ENCODE peak calls at places on chromosomes 12 and 14, in seven cellular contexts. One of them, this sample, is unnamed.

GRCh38 chr12:82912406-82912805 is 225.7 kb downstream of the TMTC2 start:
- DNase-seq in mammary epithelial cell: peak
- DNase-seq in GM10248: no peak
- DNase-seq in nucleus accumbens: no peak
- DNase-seq in GM04504: no peak
- DNase-seq in fibroblast of lung: peak
- DNase-seq in left colon: no peak
- DNase-seq in this sample: peak

GRCh38 chr12:66045506-66045905 is 85.0 kb downstream of the LLPH start:
- DNase-seq in GM04504: no peak
- DNase-seq in fibroblast of lung: no peak
- DNase-seq in left colon: no peak
- DNase-seq in nucleus accumbens: no peak
- DNase-seq in mammary epithelial cell: no peak
- DNase-seq in GM10248: no peak
- DNase-seq in this sample: no peak

GRCh38 chr12:12922191-12922616 is 29.8 kb downstream of the GPRC5D start:
- DNase-seq in GM10248: no peak
- DNase-seq in fibroblast of lung: peak
- DNase-seq in nucleus accumbens: no peak
- DNase-seq in left colon: no peak
- DNase-seq in mammary epithelial cell: peak
- DNase-seq in GM04504: no peak
- DNase-seq in this sample: no peak

GRCh38 chr12:124380793-124381453 is 86.0 kb downstream of the RFLNA start:
- DNase-seq in fibroblast of lung: no peak
- DNase-seq in GM04504: no peak
- DNase-seq in left colon: no peak
- DNase-seq in mammary epithelial cell: no peak
- DNase-seq in GM10248: no peak
- DNase-seq in nucleus accumbens: no peak
- DNase-seq in this sample: no peak

GRCh38 chr12:49483621-49484020 is 55.2 kb upstream of the KCNH3 start:
- DNase-seq in left colon: no peak
- DNase-seq in mammary epithelial cell: peak
- DNase-seq in GM10248: no peak
- DNase-seq in fibroblast of lung: peak
- DNase-seq in nucleus accumbens: no peak
- DNase-seq in GM04504: no peak
- DNase-seq in this sample: no peak

GRCh38 chr12:131711551-131712205 is 788 bp downstream of the SFSWAP start:
- DNase-seq in mammary epithelial cell: no peak
- DNase-seq in GM10248: no peak
- DNase-seq in GM04504: no peak
- DNase-seq in nucleus accumbens: no peak
- DNase-seq in left colon: no peak
- DNase-seq in fibroblast of lung: no peak
- DNase-seq in this sample: no peak

GRCh38 chr12:82047480-82047879 is 288.3 kb upstream of the PPFIA2 start:
- DNase-seq in left colon: no peak
- DNase-seq in GM10248: no peak
- DNase-seq in fibroblast of lung: no peak
- DNase-seq in nucleus accumbens: no peak
- DNase-seq in GM04504: no peak
- DNase-seq in mammary epithelial cell: no peak
- DNase-seq in this sample: peak

GRCh38 chr12:22018860-22019259 is 27.2 kb upstream of the CMAS start:
- DNase-seq in GM10248: peak
- DNase-seq in nucleus accumbens: no peak
- DNase-seq in left colon: no peak
- DNase-seq in GM04504: no peak
- DNase-seq in fibroblast of lung: no peak
- DNase-seq in mammary epithelial cell: no peak
- DNase-seq in this sample: peak

GRCh38 chr12:10113085-10113484 is 14.3 kb upstream of the CLEC1A start:
- DNase-seq in left colon: no peak
- DNase-seq in nucleus accumbens: no peak
- DNase-seq in GM04504: no peak
- DNase-seq in mammary epithelial cell: no peak
- DNase-seq in GM10248: no peak
- DNase-seq in fibroblast of lung: no peak
- DNase-seq in this sample: no peak

GRCh38 chr12:57661376-57661775 is 28.4 kb upstream of the B4GALNT1 start:
- DNase-seq in GM04504: no peak
- DNase-seq in GM10248: no peak
- DNase-seq in mammary epithelial cell: no peak
- DNase-seq in fibroblast of lung: no peak
- DNase-seq in nucleus accumbens: no peak
- DNase-seq in left colon: no peak
- DNase-seq in this sample: no peak

GRCh38 chr12:27624586-27624985 is 71.7 kb upstream of the REP15 start:
- DNase-seq in fibroblast of lung: peak
- DNase-seq in GM10248: no peak
- DNase-seq in nucleus accumbens: no peak
- DNase-seq in GM04504: no peak
- DNase-seq in mammary epithelial cell: no peak
- DNase-seq in left colon: no peak
- DNase-seq in this sample: no peak

GRCh38 chr14:61300754-61301153 is 19.6 kb upstream of the TMEM30B start:
- DNase-seq in left colon: no peak
- DNase-seq in nucleus accumbens: no peak
- DNase-seq in mammary epithelial cell: no peak
- DNase-seq in fibroblast of lung: no peak
- DNase-seq in GM04504: no peak
- DNase-seq in GM10248: no peak
- DNase-seq in this sample: no peak

GRCh38 chr12:89391726-89392336 is 39.5 kb upstream of the DUSP6 start:
- DNase-seq in left colon: no peak
- DNase-seq in GM04504: no peak
- DNase-seq in mammary epithelial cell: no peak
- DNase-seq in nucleus accumbens: no peak
- DNase-seq in fibroblast of lung: no peak
- DNase-seq in GM10248: no peak
- DNase-seq in this sample: no peak

GRCh38 chr12:122684297-122684696 is 18.9 kb downstream of the HCAR2 start:
- DNase-seq in mammary epithelial cell: no peak
- DNase-seq in GM04504: no peak
- DNase-seq in GM10248: no peak
- DNase-seq in nucleus accumbens: no peak
- DNase-seq in left colon: no peak
- DNase-seq in fibroblast of lung: no peak
- DNase-seq in this sample: no peak

GRCh38 chr12:29944269-29945000 is 160.7 kb upstream of the TMTC1 start:
- DNase-seq in mammary epithelial cell: no peak
- DNase-seq in GM10248: no peak
- DNase-seq in left colon: no peak
- DNase-seq in nucleus accumbens: no peak
- DNase-seq in GM04504: no peak
- DNase-seq in fibroblast of lung: no peak
- DNase-seq in this sample: peak

GRCh38 chr14:21874167-21874566 is 200.5 kb upstream of the OR4E1 start:
- DNase-seq in left colon: no peak
- DNase-seq in GM10248: no peak
- DNase-seq in GM04504: no peak
- DNase-seq in nucleus accumbens: no peak
- DNase-seq in mammary epithelial cell: no peak
- DNase-seq in fibroblast of lung: no peak
- DNase-seq in this sample: no peak

GRCh38 chr14:65229431-65230286 is 127.3 kb upstream of the MAX start:
- DNase-seq in fibroblast of lung: peak
- DNase-seq in left colon: peak
- DNase-seq in nucleus accumbens: no peak
- DNase-seq in mammary epithelial cell: peak
- DNase-seq in GM10248: peak
- DNase-seq in GM04504: no peak
- DNase-seq in this sample: no peak

GRCh38 chr14:102928412-102929348 is 6.2 kb downstream of the AMN start:
- DNase-seq in mammary epithelial cell: no peak
- DNase-seq in left colon: peak
- DNase-seq in nucleus accumbens: no peak
- DNase-seq in fibroblast of lung: peak
- DNase-seq in GM10248: peak
- DNase-seq in GM04504: no peak
- DNase-seq in this sample: no peak

GRCh38 chr12:116336542-116337065 is 59.1 kb upstream of the MED13L start:
- DNase-seq in mammary epithelial cell: no peak
- DNase-seq in GM04504: no peak
- DNase-seq in nucleus accumbens: no peak
- DNase-seq in fibroblast of lung: peak
- DNase-seq in GM10248: peak
- DNase-seq in left colon: no peak
- DNase-seq in this sample: no peak

GRCh38 chr12:10753066-10753465 is 29.9 kb upstream of the YBX3 start:
- DNase-seq in left colon: no peak
- DNase-seq in mammary epithelial cell: peak
- DNase-seq in GM04504: peak
- DNase-seq in fibroblast of lung: peak
- DNase-seq in GM10248: no peak
- DNase-seq in nucleus accumbens: no peak
- DNase-seq in this sample: peak

GRCh38 chr12:120007272-120007671 is 18.2 kb downstream of the BICDL1 start:
- DNase-seq in mammary epithelial cell: no peak
- DNase-seq in GM04504: no peak
- DNase-seq in fibroblast of lung: no peak
- DNase-seq in GM10248: peak
- DNase-seq in left colon: no peak
- DNase-seq in nucleus accumbens: no peak
- DNase-seq in this sample: no peak

GRCh38 chr12:53613821-53614220 is 12.4 kb downstream of the ATF7 start:
- DNase-seq in fibroblast of lung: peak
- DNase-seq in GM04504: no peak
- DNase-seq in nucleus accumbens: no peak
- DNase-seq in left colon: no peak
- DNase-seq in mammary epithelial cell: peak
- DNase-seq in GM10248: no peak
- DNase-seq in this sample: peak

GRCh38 chr12:99983721-99984258 is 946 bp downstream of the ANKS1B start:
- DNase-seq in mammary epithelial cell: no peak
- DNase-seq in nucleus accumbens: no peak
- DNase-seq in GM10248: peak
- DNase-seq in left colon: no peak
- DNase-seq in fibroblast of lung: no peak
- DNase-seq in GM04504: no peak
- DNase-seq in this sample: peak